ENCODE peak calls at places on chromosomes 12 and 14, in ten cellular contexts. S, D, P, R, E, Q, X, G, J and K are unnamed samples.
A peak's percentile ranks its signal among the peaks of the same experiment; 100 is the strongest.

GRCh38 chr12:66188584-66189475 is at the start of gene IRAK3:
- DNase-seq in S (peak; percentile 7), D (peak; percentile 68), P (peak; percentile 66), R (no peak), E (no peak), Q (no peak), X (peak; percentile 22), G (peak; percentile 62), J (peak; percentile 86), K (peak; percentile 25)

GRCh38 chr14:71235865-71236264 is 328.6 kb downstream of the PCNX1 start:
- DNase-seq in S (no peak), D (no peak), P (no peak), R (no peak), E (no peak), Q (no peak), X (no peak), G (no peak), J (no peak), K (peak; percentile 94)

GRCh38 chr12:50401383-50402155 is 884 bp downstream of the LARP4 start:
- DNase-seq in S (peak; percentile 40), D (peak; percentile 21), P (peak; percentile 53), R (peak; percentile 26), E (no peak), Q (no peak), X (peak; percentile 43), G (no peak), J (no peak), K (peak; percentile 30)

GRCh38 chr12:8637666-8638065 is 25.0 kb downstream of the MFAP5 start:
- DNase-seq in S (no peak), D (no peak), P (no peak), R (no peak), E (no peak), Q (no peak), X (no peak), G (no peak), J (no peak), K (peak; percentile 53)

GRCh38 chr14:30799933-30800332 is 74.4 kb upstream of the COCH start:
- DNase-seq in S (no peak), D (no peak), P (no peak), R (no peak), E (no peak), Q (no peak), X (no peak), G (no peak), J (no peak), K (no peak)

GRCh38 chr12:119669744-119670472 is 2.0 kb downstream of the PRKAB1 start:
- DNase-seq in S (no peak), D (peak; percentile 63), P (no peak), R (no peak), E (no peak), Q (no peak), X (no peak), G (no peak), J (no peak), K (no peak)

GRCh38 chr14:51431741-51432140 is 191.7 kb downstream of the TMX1 start:
- DNase-seq in S (no peak), D (no peak), P (no peak), R (no peak), E (no peak), Q (no peak), X (no peak), G (no peak), J (no peak), K (no peak)

GRCh38 chr12:3168223-3168770 is 91.1 kb downstream of the TSPAN9 start:
- DNase-seq in S (no peak), D (no peak), P (no peak), R (no peak), E (no peak), Q (peak; percentile 37), X (no peak), G (no peak), J (no peak), K (no peak)

GRCh38 chr14:54369343-54369742 is 27.5 kb upstream of the CDKN3 start:
- DNase-seq in S (no peak), D (no peak), P (no peak), R (no peak), E (no peak), Q (no peak), X (no peak), G (no peak), J (no peak), K (no peak)

GRCh38 chr12:74365178-74365964 is 172.3 kb upstream of the ATXN7L3B start:
- DNase-seq in S (no peak), D (no peak), P (peak; percentile 26), R (no peak), E (no peak), Q (peak; percentile 11), X (peak; percentile 65), G (no peak), J (no peak), K (peak; percentile 69)

GRCh38 chr14:106694638-106695393 is 1168.4 kb downstream of the TMEM121 start:
- DNase-seq in S (peak; percentile 46), D (peak; percentile 64), P (no peak), R (no peak), E (no peak), Q (no peak), X (no peak), G (peak; percentile 70), J (no peak), K (peak; percentile 47)

GRCh38 chr12:80044694-80045046 is 54.7 kb upstream of the OTOGL start:
- DNase-seq in S (no peak), D (no peak), P (peak; percentile 83), R (no peak), E (no peak), Q (peak; percentile 40), X (peak; percentile 88), G (no peak), J (no peak), K (no peak)

GRCh38 chr12:99271071-99271470 is 376.5 kb upstream of the GARIN6 start:
- DNase-seq in S (no peak), D (no peak), P (peak; percentile 26), R (no peak), E (no peak), Q (no peak), X (no peak), G (no peak), J (no peak), K (no peak)

GRCh38 chr14:89933002-89933401 is 21.5 kb downstream of the EFCAB11 start:
- DNase-seq in S (no peak), D (peak; percentile 16), P (no peak), R (no peak), E (no peak), Q (no peak), X (no peak), G (no peak), J (no peak), K (no peak)

GRCh38 chr12:68534108-68534507 is 76.6 kb upstream of the RAP1B start:
- DNase-seq in S (no peak), D (no peak), P (no peak), R (no peak), E (no peak), Q (no peak), X (no peak), G (no peak), J (no peak), K (no peak)

GRCh38 chr14:49612251-49612650 is 8.2 kb downstream of the RPL36AL start:
- DNase-seq in S (no peak), D (no peak), P (no peak), R (no peak), E (no peak), Q (no peak), X (no peak), G (no peak), J (no peak), K (no peak)

GRCh38 chr12:125149160-125150108 is 84.2 kb downstream of the AACS start:
- DNase-seq in S (no peak), D (peak; percentile 14), P (no peak), R (no peak), E (no peak), Q (no peak), X (no peak), G (no peak), J (no peak), K (no peak)

GRCh38 chr12:47242426-47242825 is 162.7 kb upstream of the AMIGO2 start:
- DNase-seq in S (no peak), D (no peak), P (no peak), R (no peak), E (no peak), Q (no peak), X (no peak), G (no peak), J (no peak), K (no peak)

GRCh38 chr14:65658202-65658601 is 245.7 kb downstream of the FUT8 start:
- DNase-seq in S (no peak), D (no peak), P (no peak), R (no peak), E (no peak), Q (no peak), X (peak; percentile 20), G (no peak), J (no peak), K (no peak)

GRCh38 chr12:125111403-125111802 is 46.2 kb downstream of the AACS start:
- DNase-seq in S (no peak), D (no peak), P (no peak), R (no peak), E (no peak), Q (no peak), X (no peak), G (no peak), J (no peak), K (no peak)

GRCh38 chr12:6771509-6772330 is 600 bp upstream of the LAG3 start:
- DNase-seq in S (no peak), D (no peak), P (no peak), R (no peak), E (no peak), Q (no peak), X (no peak), G (no peak), J (no peak), K (no peak)

GRCh38 chr12:109264095-109264942 is 44.8 kb downstream of the FOXN4 start:
- DNase-seq in S (peak; percentile 8), D (peak; percentile 87), P (peak; percentile 43), R (peak; percentile 26), E (no peak), Q (peak; percentile 82), X (peak; percentile 30), G (peak; percentile 57), J (peak; percentile 81), K (peak; percentile 87)

GRCh38 chr12:103858953-103859601 is 18.0 kb upstream of the NT5DC3 start:
- DNase-seq in S (no peak), D (peak; percentile 67), P (peak; percentile 95), R (no peak), E (no peak), Q (peak; percentile 84), X (peak; percentile 98), G (no peak), J (no peak), K (no peak)

GRCh38 chr12:583251-583869 is 79.9 kb downstream of the NINJ2 start:
- DNase-seq in S (no peak), D (no peak), P (no peak), R (no peak), E (no peak), Q (no peak), X (no peak), G (no peak), J (no peak), K (no peak)

GRCh38 chr12:13375583-13376413 is 179.3 kb downstream of the EMP1 start:
- DNase-seq in S (no peak), D (no peak), P (no peak), R (no peak), E (no peak), Q (no peak), X (no peak), G (no peak), J (no peak), K (no peak)

GRCh38 chr12:111404362-111405148 is 1.2 kb upstream of the SH2B3 start:
- DNase-seq in S (peak; percentile 90), D (peak; percentile 48), P (peak; percentile 89), R (no peak), E (no peak), Q (no peak), X (no peak), G (peak; percentile 85), J (peak; percentile 72), K (peak; percentile 93)

GRCh38 chr14:35406811-35407630 is 2.5 kb upstream of the NFKBIA start:
- DNase-seq in S (no peak), D (no peak), P (peak; percentile 81), R (no peak), E (no peak), Q (peak; percentile 60), X (peak; percentile 67), G (no peak), J (no peak), K (peak; percentile 84)

GRCh38 chr12:44812062-44812461 is 64.1 kb downstream of the NELL2 start:
- DNase-seq in S (peak; percentile 55), D (peak; percentile 23), P (no peak), R (no peak), E (no peak), Q (no peak), X (no peak), G (no peak), J (no peak), K (peak; percentile 60)